ENCODE peak calls at places on chromosomes 16 and 17, in four cellular contexts. One of them, this sample, is unnamed.

GRCh38 chr17:2054262-2054739 is 602 bp upstream of the HIC1 start:
- DNase-seq in GM12878: no peak
- DNase-seq in HL-60: no peak
- DNase-seq in K562: no peak
- DNase-seq in this sample: no peak

GRCh38 chr16:28131743-28132393 is 68.4 kb upstream of the GSG1L start:
- DNase-seq in GM12878: no peak
- DNase-seq in HL-60: no peak
- DNase-seq in K562: no peak
- DNase-seq in this sample: no peak

GRCh38 chr17:29195465-29196081 is 15.4 kb upstream of the MYO18A start:
- DNase-seq in GM12878: no peak
- DNase-seq in HL-60: peak; percentile 73
- DNase-seq in K562: no peak
- DNase-seq in this sample: no peak

GRCh38 chr16:67470314-67470713 is 10.6 kb downstream of the ATP6V0D1 start:
- DNase-seq in GM12878: no peak
- DNase-seq in HL-60: no peak
- DNase-seq in K562: no peak
- DNase-seq in this sample: no peak

GRCh38 chr16:1193143-1193824 is 31.8 kb downstream of the TPSG1 start:
- DNase-seq in GM12878: no peak
- DNase-seq in HL-60: no peak
- DNase-seq in K562: peak; percentile 60
- DNase-seq in this sample: no peak

GRCh38 chr17:76640550-76641380 is 2.8 kb downstream of the ST6GALNAC1 start:
- DNase-seq in GM12878: no peak
- DNase-seq in HL-60: no peak
- DNase-seq in K562: no peak
- DNase-seq in this sample: no peak

GRCh38 chr17:39834017-39834416 is 30.1 kb downstream of the IKZF3 start:
- DNase-seq in GM12878: no peak
- DNase-seq in HL-60: no peak
- DNase-seq in K562: no peak
- DNase-seq in this sample: no peak

GRCh38 chr17:80877095-80877828 is 114.4 kb upstream of the CHMP6 start:
- DNase-seq in GM12878: peak; percentile 99
- DNase-seq in HL-60: no peak
- DNase-seq in K562: no peak
- DNase-seq in this sample: peak; percentile 87

GRCh38 chr17:42133461-42134041 is 10.9 kb downstream of the HSPB9 start:
- DNase-seq in GM12878: no peak
- DNase-seq in HL-60: no peak
- DNase-seq in K562: no peak
- DNase-seq in this sample: no peak

GRCh38 chr17:32341141-32341856 is 674 bp downstream of the C17orf75 start:
- DNase-seq in GM12878: no peak
- DNase-seq in HL-60: peak; percentile 50
- DNase-seq in K562: peak; percentile 26
- DNase-seq in this sample: no peak

GRCh38 chr17:82553210-82553930 is 33.8 kb downstream of the FOXK2 start:
- DNase-seq in GM12878: no peak
- DNase-seq in HL-60: no peak
- DNase-seq in K562: no peak
- DNase-seq in this sample: no peak

GRCh38 chr17:76197911-76198310 is 42.4 kb downstream of the RNF157 start:
- DNase-seq in GM12878: no peak
- DNase-seq in HL-60: no peak
- DNase-seq in K562: no peak
- DNase-seq in this sample: no peak

GRCh38 chr16:86523166-86523740 is 12.9 kb downstream of the FOXF1 start:
- DNase-seq in GM12878: no peak
- DNase-seq in HL-60: no peak
- DNase-seq in K562: no peak
- DNase-seq in this sample: no peak

GRCh38 chr17:58447039-58447975 is 30.0 kb upstream of the RNF43 start:
- DNase-seq in GM12878: peak; percentile 53
- DNase-seq in HL-60: peak; percentile 68
- DNase-seq in K562: peak; percentile 68
- DNase-seq in this sample: peak; percentile 35

GRCh38 chr16:24054649-24055560 is 201.2 kb upstream of the CACNG3 start:
- DNase-seq in GM12878: no peak
- DNase-seq in HL-60: no peak
- DNase-seq in K562: no peak
- DNase-seq in this sample: no peak

GRCh38 chr17:8964801-8965393 is 610 bp downstream of the PIK3R5 start:
- DNase-seq in GM12878: no peak
- DNase-seq in HL-60: no peak
- DNase-seq in K562: no peak
- DNase-seq in this sample: no peak

GRCh38 chr16:79071424-79071823 is 529.1 kb downstream of the MAF start:
- DNase-seq in GM12878: no peak
- DNase-seq in HL-60: no peak
- DNase-seq in K562: no peak
- DNase-seq in this sample: no peak

GRCh38 chr17:17682293-17682736 is 1.1 kb downstream of the RAI1 start:
- DNase-seq in GM12878: no peak
- DNase-seq in HL-60: no peak
- DNase-seq in K562: peak; percentile 66
- DNase-seq in this sample: no peak

GRCh38 chr17:3534881-3535252 is 22.7 kb downstream of the TRPV3 start:
- DNase-seq in GM12878: no peak
- DNase-seq in HL-60: no peak
- DNase-seq in K562: no peak
- DNase-seq in this sample: no peak

GRCh38 chr17:62653002-62653830 is 25.7 kb downstream of the MRC2 start:
- DNase-seq in GM12878: peak; percentile 64
- DNase-seq in HL-60: peak; percentile 45
- DNase-seq in K562: peak; percentile 88
- DNase-seq in this sample: peak; percentile 76

GRCh38 chr17:28170771-28171170 is 128.3 kb downstream of the NLK start:
- DNase-seq in GM12878: no peak
- DNase-seq in HL-60: no peak
- DNase-seq in K562: no peak
- DNase-seq in this sample: no peak

GRCh38 chr17:77320046-77320445 is 179.3 kb downstream of the SEC14L1 start:
- DNase-seq in GM12878: no peak
- DNase-seq in HL-60: peak; percentile 81
- DNase-seq in K562: peak; percentile 42
- DNase-seq in this sample: no peak

GRCh38 chr17:63515426-63515825 is 7.7 kb upstream of the KCNH6 start:
- DNase-seq in GM12878: no peak
- DNase-seq in HL-60: no peak
- DNase-seq in K562: no peak
- DNase-seq in this sample: no peak

GRCh38 chr17:57834146-57834741 is 15.6 kb downstream of the MRPS23 start:
- DNase-seq in GM12878: no peak
- DNase-seq in HL-60: no peak
- DNase-seq in K562: no peak
- DNase-seq in this sample: no peak

GRCh38 chr17:43634681-43635125 is 27.0 kb downstream of the MEOX1 start:
- DNase-seq in GM12878: no peak
- DNase-seq in HL-60: no peak
- DNase-seq in K562: no peak
- DNase-seq in this sample: no peak

GRCh38 chr16:19203374-19203966 is 35.4 kb downstream of the SYT17 start:
- DNase-seq in GM12878: peak; percentile 27
- DNase-seq in HL-60: no peak
- DNase-seq in K562: no peak
- DNase-seq in this sample: no peak

GRCh38 chr16:81608515-81609209 is 164.1 kb downstream of the CMIP start:
- DNase-seq in GM12878: no peak
- DNase-seq in HL-60: no peak
- DNase-seq in K562: peak; percentile 63
- DNase-seq in this sample: no peak

GRCh38 chr17:8724451-8724850 is 20.2 kb downstream of the CCDC42 start:
- DNase-seq in GM12878: no peak
- DNase-seq in HL-60: no peak
- DNase-seq in K562: no peak
- DNase-seq in this sample: no peak

GRCh38 chr17:79779661-79780365 is 1.9 kb downstream of the CBX2 start:
- DNase-seq in GM12878: no peak
- DNase-seq in HL-60: no peak
- DNase-seq in K562: no peak
- DNase-seq in this sample: no peak

GRCh38 chr16:719815-720506 is 985 bp upstream of the ANTKMT start:
- DNase-seq in GM12878: no peak
- DNase-seq in HL-60: no peak
- DNase-seq in K562: no peak
- DNase-seq in this sample: no peak

GRCh38 chr16:15457390-15457789 is 23.0 kb downstream of the BMERB1 start:
- DNase-seq in GM12878: no peak
- DNase-seq in HL-60: no peak
- DNase-seq in K562: no peak
- DNase-seq in this sample: no peak

GRCh38 chr17:10059684-10060211 is 138.7 kb downstream of the GAS7 start:
- DNase-seq in GM12878: peak; percentile 95
- DNase-seq in HL-60: no peak
- DNase-seq in K562: no peak
- DNase-seq in this sample: peak; percentile 72

GRCh38 chr16:54193656-54194007 is 93.0 kb downstream of the IRX3 start:
- DNase-seq in GM12878: peak; percentile 4
- DNase-seq in HL-60: peak; percentile 28
- DNase-seq in K562: peak; percentile 78
- DNase-seq in this sample: peak; percentile 59

GRCh38 chr17:42519546-42520444 is 16.2 kb upstream of the NAGLU start:
- DNase-seq in GM12878: no peak
- DNase-seq in HL-60: no peak
- DNase-seq in K562: no peak
- DNase-seq in this sample: no peak

GRCh38 chr17:73609688-73610210 is 34.5 kb downstream of the SDK2 start:
- DNase-seq in GM12878: no peak
- DNase-seq in HL-60: no peak
- DNase-seq in K562: no peak
- DNase-seq in this sample: no peak

GRCh38 chr17:39823407-39824054 is 40.6 kb downstream of the IKZF3 start:
- DNase-seq in GM12878: no peak
- DNase-seq in HL-60: no peak
- DNase-seq in K562: no peak
- DNase-seq in this sample: no peak

GRCh38 chr16:69012906-69013305 is 92.5 kb upstream of the HAS3 start:
- DNase-seq in GM12878: no peak
- DNase-seq in HL-60: no peak
- DNase-seq in K562: no peak
- DNase-seq in this sample: no peak
- TF ChIP-seq SPI1 in GM12878: no peak
- TF ChIP-seq SPI1 in HL-60: no peak
- TF ChIP-seq SPI1 in K562: no peak
- TF ChIP-seq SPI1 in this sample: no peak

GRCh38 chr17:33779399-33779697 is 475.7 kb upstream of the CCL2 start:
- DNase-seq in GM12878: no peak
- DNase-seq in HL-60: no peak
- DNase-seq in K562: no peak
- DNase-seq in this sample: no peak

GRCh38 chr17:33777674-33778073 is 477.4 kb upstream of the CCL2 start:
- DNase-seq in GM12878: no peak
- DNase-seq in HL-60: no peak
- DNase-seq in K562: no peak
- DNase-seq in this sample: no peak

GRCh38 chr17:33776903-33777302 is 478.2 kb upstream of the CCL2 start:
- DNase-seq in GM12878: no peak
- DNase-seq in HL-60: no peak
- DNase-seq in K562: no peak
- DNase-seq in this sample: no peak

DNA sequence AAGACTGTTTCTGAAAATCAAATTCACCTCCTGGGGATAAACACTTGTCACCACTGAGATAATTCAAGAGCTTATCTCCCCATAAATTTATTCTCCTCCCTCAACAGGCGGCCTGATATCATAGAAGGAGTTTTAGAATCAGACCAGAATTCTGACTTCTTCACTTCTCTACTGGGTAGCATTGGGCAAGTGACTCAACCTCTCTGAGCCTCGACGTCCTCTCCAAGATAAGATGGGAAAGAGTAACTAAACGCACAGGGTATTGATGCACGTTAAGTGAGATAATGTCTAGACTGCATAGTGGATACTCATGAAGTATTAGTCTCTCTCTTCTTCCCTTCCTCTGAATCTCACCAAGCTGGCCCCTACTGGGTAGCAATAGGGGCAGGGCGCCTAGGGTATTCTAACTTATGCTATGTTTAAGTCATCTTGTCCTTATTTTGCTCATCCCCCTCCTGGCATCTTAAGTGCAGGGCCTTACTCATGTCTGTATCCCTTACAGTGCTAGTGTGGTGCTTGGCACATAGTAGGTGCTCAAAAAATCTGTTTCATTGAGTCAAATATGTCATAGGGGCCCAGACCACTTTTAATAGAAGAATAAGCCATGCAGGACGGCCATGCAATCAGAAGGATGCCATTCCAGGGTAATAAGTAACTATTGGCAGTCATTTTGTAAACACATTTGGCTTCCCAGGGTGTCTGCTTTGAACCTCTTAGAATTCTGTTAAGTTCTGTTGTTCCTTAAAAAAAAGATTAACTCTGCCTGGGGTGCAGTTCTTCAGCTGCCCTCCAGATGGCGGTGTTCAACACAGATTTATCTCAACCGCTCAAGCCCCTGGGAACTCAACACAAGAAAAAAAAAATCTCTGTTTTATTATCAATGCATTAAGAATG is 476.3 kb upstream of the CCL2 start:
- DNase-seq in GM12878: peak; percentile 2
- DNase-seq in HL-60: peak; percentile 8
- DNase-seq in K562: peak; percentile 68
- DNase-seq in this sample: peak; percentile 24
- TF ChIP-seq SPI1 in GM12878: no peak
- TF ChIP-seq SPI1 in HL-60: no peak
- TF ChIP-seq SPI1 in K562: no peak
- TF ChIP-seq SPI1 in this sample: no peak

GRCh38 chr17:72556944-72557826 is 436.4 kb downstream of the SOX9 start:
- DNase-seq in GM12878: no peak
- DNase-seq in HL-60: peak; percentile 21
- DNase-seq in K562: peak; percentile 76
- DNase-seq in this sample: peak; percentile 70
- TF ChIP-seq SPI1 in GM12878: no peak
- TF ChIP-seq SPI1 in HL-60: no peak
- TF ChIP-seq SPI1 in K562: no peak
- TF ChIP-seq SPI1 in this sample: no peak

GRCh38 chr16:14405611-14406537 is 224.2 kb downstream of the PARN start:
- DNase-seq in GM12878: peak; percentile 77
- DNase-seq in HL-60: no peak
- DNase-seq in K562: peak; percentile 94
- DNase-seq in this sample: peak; percentile 53
- TF ChIP-seq SPI1 in GM12878: no peak
- TF ChIP-seq SPI1 in HL-60: no peak
- TF ChIP-seq SPI1 in K562: no peak
- TF ChIP-seq SPI1 in this sample: no peak

GRCh38 chr16:10930755-10931093 is 11.5 kb downstream of the DEXI start:
- DNase-seq in GM12878: no peak
- DNase-seq in HL-60: no peak
- DNase-seq in K562: no peak
- DNase-seq in this sample: no peak
- TF ChIP-seq SPI1 in GM12878: no peak
- TF ChIP-seq SPI1 in HL-60: no peak
- TF ChIP-seq SPI1 in K562: no peak
- TF ChIP-seq SPI1 in this sample: no peak